ENCODE peak calls at places on chromosomes 12 and 14, in ten cellular contexts. H is hepatocyte, B is A673, X is GM23338, D is lung, S is vagina, P is body of pancreas, Y is PC-9, E is stomach, Z is IMR-90. W is an unnamed sample.

GRCh38 chr14:38553586-38553985 is 297.7 kb upstream of the CLEC14A start:
- DNase-seq in H (no peak), B (peak), X (no peak), D (no peak), S (no peak), P (no peak), Y (no peak), E (no peak), Z (peak), W (no peak)

GRCh38 chr12:93740721-93741120 is 63.5 kb downstream of the CRADD start:
- DNase-seq in H (no peak), B (no peak), X (peak), D (no peak), S (no peak), P (no peak), Y (no peak), E (no peak), Z (peak), W (no peak)

GRCh38 chr14:98234208-98234607 is 1037.8 kb downstream of the BCL11B start:
- DNase-seq in H (no peak), B (no peak), X (no peak), D (no peak), S (no peak), P (no peak), Y (no peak), E (no peak), Z (no peak), W (no peak)

GRCh38 chr12:62256408-62257079 is 3.7 kb upstream of the USP15 start:
- DNase-seq in H (no peak), B (peak), X (no peak), D (no peak), S (no peak), P (peak), Y (no peak), E (no peak), Z (peak), W (no peak)

GRCh38 chr12:65825573-65826512 is 1.6 kb downstream of the HMGA2 start:
- DNase-seq in H (peak), B (peak), X (peak), D (no peak), S (no peak), P (peak), Y (no peak), E (peak), Z (peak), W (peak)

GRCh38 chr12:6821674-6822433 is at the start of gene GPR162:
- DNase-seq in H (peak), B (peak), X (peak), D (peak), S (no peak), P (peak), Y (no peak), E (peak), Z (peak), W (peak)

GRCh38 chr12:118436002-118436724 is 59.8 kb downstream of the SUDS3 start:
- DNase-seq in H (peak), B (peak), X (peak), D (no peak), S (no peak), P (no peak), Y (no peak), E (no peak), Z (no peak), W (peak)

GRCh38 chr12:124478416-124478815 is 89.0 kb downstream of the NCOR2 start:
- DNase-seq in H (no peak), B (no peak), X (no peak), D (no peak), S (no peak), P (no peak), Y (no peak), E (no peak), Z (no peak), W (no peak)

GRCh38 chr12:51430196-51430895 is 5.7 kb downstream of the SLC4A8 start:
- DNase-seq in H (peak), B (no peak), X (no peak), D (no peak), S (no peak), P (no peak), Y (no peak), E (peak), Z (no peak), W (no peak)

GRCh38 chr14:55572578-55572977 is 7.4 kb upstream of the KTN1 start:
- DNase-seq in H (no peak), B (no peak), X (no peak), D (no peak), S (no peak), P (peak), Y (no peak), E (peak), Z (no peak), W (peak)

GRCh38 chr12:46825526-46826414 is at the start of gene SLC38A4:
- DNase-seq in H (peak), B (peak), X (peak), D (no peak), S (no peak), P (peak), Y (no peak), E (no peak), Z (peak), W (peak)

GRCh38 chr14:66117600-66117999 is 368.6 kb upstream of the CCDC196 start:
- DNase-seq in H (peak), B (no peak), X (no peak), D (no peak), S (no peak), P (no peak), Y (peak), E (no peak), Z (peak), W (no peak)

GRCh38 chr12:105466901-105467598 is 136.6 kb downstream of the C12orf75 start:
- DNase-seq in H (no peak), B (no peak), X (no peak), D (no peak), S (no peak), P (no peak), Y (no peak), E (no peak), Z (no peak), W (no peak)

GRCh38 chr14:87990687-87991086 is 2.3 kb downstream of the GALC start:
- DNase-seq in H (no peak), B (no peak), X (no peak), D (no peak), S (no peak), P (no peak), Y (no peak), E (no peak), Z (no peak), W (no peak)

GRCh38 chr14:24179961-24180726 is 8.3 kb downstream of the REC8 start:
- DNase-seq in H (peak), B (peak), X (no peak), D (no peak), S (no peak), P (no peak), Y (no peak), E (no peak), Z (peak), W (no peak)

GRCh38 chr14:22767323-22767589 is 768 bp downstream of the OXA1L start:
- DNase-seq in H (no peak), B (no peak), X (no peak), D (no peak), S (no peak), P (no peak), Y (no peak), E (no peak), Z (no peak), W (no peak)

GRCh38 chr12:116559330-116560080 is at the start of gene MAP1LC3B2:
- DNase-seq in H (peak), B (no peak), X (peak), D (peak), S (no peak), P (peak), Y (peak), E (peak), Z (peak), W (peak)

GRCh38 chr12:8819676-8819980 is 2.8 kb upstream of the A2ML1 start:
- DNase-seq in H (no peak), B (no peak), X (peak), D (no peak), S (no peak), P (no peak), Y (no peak), E (no peak), Z (peak), W (peak)

GRCh38 chr14:77007339-77007974 is 21.1 kb downstream of the IRF2BPL start:
- DNase-seq in H (no peak), B (no peak), X (no peak), D (no peak), S (no peak), P (peak), Y (no peak), E (no peak), Z (no peak), W (no peak)

GRCh38 chr12:96120359-96121100 is 73.6 kb upstream of the ELK3 start:
- DNase-seq in H (no peak), B (no peak), X (peak), D (peak), S (no peak), P (no peak), Y (no peak), E (no peak), Z (no peak), W (peak)

GRCh38 chr14:63277784-63278183 is 41.0 kb downstream of the GPHB5 start:
- DNase-seq in H (no peak), B (no peak), X (no peak), D (no peak), S (no peak), P (no peak), Y (no peak), E (no peak), Z (no peak), W (no peak)

GRCh38 chr14:50862171-50862570 is 9.7 kb upstream of the ABHD12B start:
- DNase-seq in H (no peak), B (no peak), X (no peak), D (no peak), S (no peak), P (no peak), Y (no peak), E (no peak), Z (peak), W (no peak)

GRCh38 chr14:100603341-100604125 is 16.3 kb upstream of the BEGAIN start:
- DNase-seq in H (no peak), B (no peak), X (no peak), D (no peak), S (no peak), P (no peak), Y (no peak), E (no peak), Z (no peak), W (no peak)

GRCh38 chr14:56874375-56874774 is 64.1 kb upstream of the OTX2 start:
- DNase-seq in H (peak), B (peak), X (peak), D (no peak), S (no peak), P (peak), Y (no peak), E (peak), Z (no peak), W (peak)

GRCh38 chr14:90576581-90576980 is 179.8 kb downstream of the CALM1 start:
- DNase-seq in H (peak), B (no peak), X (no peak), D (no peak), S (no peak), P (no peak), Y (no peak), E (no peak), Z (peak), W (no peak)

GRCh38 chr12:89906824-89907223 is 198.2 kb upstream of the ATP2B1 start:
- DNase-seq in H (no peak), B (no peak), X (no peak), D (no peak), S (no peak), P (no peak), Y (no peak), E (no peak), Z (no peak), W (no peak)

GRCh38 chr12:89906178-89906577 is 197.5 kb upstream of the ATP2B1 start:
- DNase-seq in H (no peak), B (no peak), X (no peak), D (no peak), S (no peak), P (no peak), Y (no peak), E (no peak), Z (no peak), W (no peak)

GRCh38 chr12:89899651-89900050 is 191.0 kb upstream of the ATP2B1 start:
- DNase-seq in H (no peak), B (no peak), X (peak), D (no peak), S (no peak), P (no peak), Y (no peak), E (no peak), Z (no peak), W (no peak)

GRCh38 chr12:89901319-89901718 is 192.7 kb upstream of the ATP2B1 start:
- DNase-seq in H (no peak), B (no peak), X (no peak), D (no peak), S (no peak), P (no peak), Y (no peak), E (no peak), Z (no peak), W (no peak)

GRCh38 chr12:89901906-89902648 is 193.4 kb upstream of the ATP2B1 start:
- DNase-seq in H (no peak), B (no peak), X (no peak), D (no peak), S (no peak), P (no peak), Y (no peak), E (no peak), Z (no peak), W (no peak)
- H3K27ac ChIP-seq in H (peak), B (no peak), X (no peak), D (no peak), S (no peak), P (no peak), Y (no peak), E (no peak), Z (no peak), W (no peak)

DNA sequence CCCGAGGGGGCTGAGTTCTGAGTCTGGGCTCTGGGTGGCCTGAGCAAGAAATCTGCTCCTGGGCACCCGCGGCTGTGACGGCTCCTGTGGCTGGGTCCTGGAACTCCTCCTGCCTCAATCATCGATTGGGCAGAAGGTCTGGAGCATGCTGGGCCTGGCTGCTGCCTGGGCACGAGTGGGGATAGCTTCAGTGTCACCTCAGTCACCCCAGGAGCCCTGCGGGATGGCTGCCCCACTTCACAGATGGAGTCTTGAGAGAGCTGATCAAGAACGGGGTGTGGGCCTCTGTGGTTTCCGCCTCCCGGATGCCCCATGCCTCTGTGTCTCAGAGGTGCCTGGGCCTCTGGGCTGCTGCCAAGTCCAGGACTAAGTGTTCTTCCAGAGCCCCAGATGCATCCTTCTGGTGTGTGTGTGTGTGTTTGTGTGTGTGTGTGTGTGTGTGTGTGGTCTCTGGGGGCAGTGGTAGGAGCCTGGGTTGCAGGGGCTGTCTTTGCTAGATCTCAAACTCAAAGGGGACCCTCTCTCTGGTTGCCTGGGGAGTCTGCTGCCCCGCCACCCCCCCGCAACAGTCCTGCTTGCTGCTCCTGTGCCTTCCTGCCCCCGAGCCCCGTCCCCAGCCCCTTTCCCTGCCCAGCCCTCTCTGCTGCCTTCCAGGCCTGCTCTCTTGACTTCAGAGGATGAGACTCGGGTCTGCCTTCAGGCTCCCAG is 185.5 kb upstream of the C14orf180 start:
- DNase-seq in H (peak), B (no peak), X (no peak), D (peak), S (peak), P (peak), Y (no peak), E (peak), Z (no peak), W (peak)
- H3K4me3 ChIP-seq in H (no peak), B (no peak), X (no peak), D (no peak), S (no peak), P (no peak), Y (no peak), E (no peak), Z (no peak), W (no peak)

DNA sequence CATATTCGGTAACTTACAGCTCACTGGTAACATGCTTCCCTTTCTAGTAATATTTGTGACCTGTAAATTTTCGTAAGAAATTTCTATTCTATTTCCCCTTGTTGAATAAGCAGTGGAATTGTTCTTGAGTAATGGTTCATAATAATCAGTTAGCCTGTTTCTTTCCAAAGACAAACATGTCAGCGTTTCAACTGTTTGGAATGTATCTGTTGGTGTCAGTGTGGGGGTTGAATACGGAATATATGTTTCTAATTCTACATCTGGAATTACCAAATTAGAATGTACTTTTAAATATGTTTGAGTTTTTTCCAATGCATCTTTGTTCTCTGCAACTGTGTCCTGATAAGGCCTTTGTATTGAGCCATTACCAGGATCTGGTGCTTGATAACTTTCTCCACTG is 2.0 kb downstream of the BBS10 start:
- DNase-seq in H (no peak), B (no peak), X (no peak), D (no peak), S (no peak), P (no peak), Y (no peak), E (no peak), Z (peak), W (no peak)
- H3K27ac ChIP-seq in H (peak), B (no peak), X (no peak), D (no peak), S (no peak), P (no peak), Y (no peak), E (no peak), Z (peak), W (no peak)

GRCh38 chr14:32934891-32935633 is 3.6 kb upstream of the NPAS3 start:
- DNase-seq in H (no peak), B (peak), X (peak), D (no peak), S (no peak), P (peak), Y (no peak), E (no peak), Z (no peak), W (peak)
- H3K4me3 ChIP-seq in H (no peak), B (peak), X (peak), D (no peak), S (peak), P (no peak), Y (no peak), E (peak), Z (no peak), W (peak)

GRCh38 chr14:75982724-75983358 is 1.0 kb upstream of the TGFB3 start:
- DNase-seq in H (no peak), B (peak), X (no peak), D (peak), S (peak), P (peak), Y (no peak), E (no peak), Z (peak), W (peak)
- H3K27ac ChIP-seq in H (peak), B (peak), X (no peak), D (peak), S (peak), P (peak), Y (no peak), E (peak), Z (no peak), W (no peak)

GRCh38 chr14:35369701-35370191 is 34.8 kb downstream of the NFKBIA start:
- DNase-seq in H (no peak), B (no peak), X (no peak), D (no peak), S (no peak), P (no peak), Y (peak), E (no peak), Z (no peak), W (no peak)

GRCh38 chr14:35368139-35368460 is 36.4 kb downstream of the NFKBIA start:
- DNase-seq in H (no peak), B (no peak), X (no peak), D (no peak), S (no peak), P (no peak), Y (no peak), E (no peak), Z (no peak), W (no peak)

GRCh38 chr14:35368583-35368982 is 36.0 kb downstream of the NFKBIA start:
- DNase-seq in H (no peak), B (no peak), X (no peak), D (no peak), S (no peak), P (no peak), Y (no peak), E (no peak), Z (no peak), W (no peak)

GRCh38 chr14:35370969-35371368 is 33.6 kb downstream of the NFKBIA start:
- DNase-seq in H (no peak), B (no peak), X (no peak), D (no peak), S (no peak), P (no peak), Y (no peak), E (no peak), Z (no peak), W (no peak)

DNA sequence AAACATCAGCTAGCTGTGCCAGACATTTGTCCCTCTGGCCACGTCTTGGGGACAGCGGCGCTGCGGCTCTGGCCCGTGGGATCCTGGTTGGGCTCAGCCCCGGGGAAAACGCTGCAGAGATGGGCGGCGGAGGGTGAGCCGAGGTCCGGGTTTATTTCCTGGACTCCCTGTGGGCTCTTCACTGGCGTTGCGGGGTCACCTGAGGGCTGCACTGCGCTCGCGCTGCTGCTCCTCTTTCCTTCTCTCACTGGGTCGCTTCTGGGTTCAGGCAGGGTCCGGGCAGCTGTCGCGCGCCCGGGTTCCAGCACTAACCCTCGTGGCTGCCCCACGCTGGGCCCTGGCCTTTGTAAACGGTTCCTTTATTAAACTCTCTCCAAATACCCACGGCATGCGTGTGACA is 35.6 kb downstream of the NFKBIA start:
- DNase-seq in H (no peak), B (no peak), X (peak), D (no peak), S (no peak), P (no peak), Y (no peak), E (no peak), Z (no peak), W (no peak)
- H3K4me3 ChIP-seq in H (no peak), B (no peak), X (no peak), D (no peak), S (no peak), P (no peak), Y (no peak), E (no peak), Z (no peak), W (peak)

W was measured in SJCRH30.